ENCODE peak calls at places on chromosomes 6 and 20, in four cellular contexts. One of them, this sample, is unnamed. For H3K9me3, the result is how much of the 10 kb centered on the place peaks cover.

GRCh38 chr20:34516874-34517542 is 786 bp downstream of the DYNLRB1 start:
- DNase-seq in pancreas: no peak
- DNase-seq in CD8-positive, alpha-beta memory T cell: no peak
- DNase-seq in thyroid gland: no peak
- DNase-seq in this sample: no peak

GRCh38 chr20:44762466-44763140 is 16.9 kb downstream of the KCNK15 start:
- DNase-seq in pancreas: no peak
- DNase-seq in CD8-positive, alpha-beta memory T cell: no peak
- DNase-seq in thyroid gland: no peak
- DNase-seq in this sample: no peak

GRCh38 chr6:144659202-144659731 is 374.1 kb downstream of the UTRN start:
- DNase-seq in pancreas: no peak
- DNase-seq in CD8-positive, alpha-beta memory T cell: no peak
- DNase-seq in thyroid gland: peak
- DNase-seq in this sample: no peak

GRCh38 chr6:117605169-117605826 is 3.0 kb upstream of the GOPC start:
- DNase-seq in pancreas: peak
- DNase-seq in CD8-positive, alpha-beta memory T cell: peak
- DNase-seq in thyroid gland: peak
- DNase-seq in this sample: no peak

GRCh38 chr6:20946890-20947289 is 412.6 kb downstream of the CDKAL1 start:
- DNase-seq in pancreas: no peak
- DNase-seq in CD8-positive, alpha-beta memory T cell: no peak
- DNase-seq in thyroid gland: no peak
- DNase-seq in this sample: no peak

GRCh38 chr6:71258078-71258866 is 30.3 kb upstream of the OGFRL1 start:
- DNase-seq in pancreas: no peak
- DNase-seq in CD8-positive, alpha-beta memory T cell: no peak
- DNase-seq in thyroid gland: no peak
- DNase-seq in this sample: no peak

GRCh38 chr6:130119211-130119610 is 100.8 kb downstream of the L3MBTL3 start:
- DNase-seq in pancreas: no peak
- DNase-seq in CD8-positive, alpha-beta memory T cell: no peak
- DNase-seq in thyroid gland: no peak
- DNase-seq in this sample: no peak

GRCh38 chr6:1552296-1552761 is 57.4 kb upstream of the FOXC1 start:
- DNase-seq in pancreas: no peak
- DNase-seq in CD8-positive, alpha-beta memory T cell: no peak
- DNase-seq in thyroid gland: no peak
- DNase-seq in this sample: no peak

GRCh38 chr6:33314515-33314942 is 651 bp upstream of the TAPBP start:
- DNase-seq in pancreas: peak
- DNase-seq in CD8-positive, alpha-beta memory T cell: peak
- DNase-seq in thyroid gland: peak
- DNase-seq in this sample: peak

GRCh38 chr6:16700202-16700997 is 60.9 kb downstream of the ATXN1 start:
- DNase-seq in pancreas: no peak
- DNase-seq in CD8-positive, alpha-beta memory T cell: peak
- DNase-seq in thyroid gland: no peak
- DNase-seq in this sample: no peak

GRCh38 chr6:129312865-129313264 is 397.1 kb downstream of the ARHGAP18 start:
- DNase-seq in pancreas: no peak
- DNase-seq in CD8-positive, alpha-beta memory T cell: no peak
- DNase-seq in thyroid gland: peak
- DNase-seq in this sample: no peak

GRCh38 chr6:30260036-30260504 is 46.9 kb upstream of the TRIM26 start:
- DNase-seq in pancreas: no peak
- DNase-seq in CD8-positive, alpha-beta memory T cell: peak
- DNase-seq in thyroid gland: peak
- DNase-seq in this sample: no peak

GRCh38 chr20:44930517-44931168 is 20.8 kb downstream of the PABPC1L start:
- DNase-seq in pancreas: no peak
- DNase-seq in CD8-positive, alpha-beta memory T cell: no peak
- DNase-seq in thyroid gland: no peak
- DNase-seq in this sample: no peak

GRCh38 chr6:26032387-26033131 is 54.7 kb upstream of the HFE start:
- DNase-seq in pancreas: peak
- DNase-seq in CD8-positive, alpha-beta memory T cell: no peak
- DNase-seq in thyroid gland: no peak
- DNase-seq in this sample: no peak

GRCh38 chr20:62666736-62667529 is 24.6 kb downstream of the SLCO4A1 start:
- DNase-seq in pancreas: peak
- DNase-seq in CD8-positive, alpha-beta memory T cell: no peak
- DNase-seq in thyroid gland: peak
- DNase-seq in this sample: peak

GRCh38 chr6:48560408-48560807 is 449.4 kb upstream of the PTCHD4 start:
- DNase-seq in pancreas: no peak
- DNase-seq in CD8-positive, alpha-beta memory T cell: no peak
- DNase-seq in thyroid gland: no peak
- DNase-seq in this sample: no peak

GRCh38 chr6:157110620-157111019 is 212.7 kb downstream of the TMEM242 start:
- DNase-seq in pancreas: no peak
- DNase-seq in CD8-positive, alpha-beta memory T cell: no peak
- DNase-seq in thyroid gland: no peak
- DNase-seq in this sample: no peak

GRCh38 chr6:139473239-139473701 is 98.8 kb upstream of the CITED2 start:
- DNase-seq in pancreas: peak
- DNase-seq in CD8-positive, alpha-beta memory T cell: no peak
- DNase-seq in thyroid gland: peak
- DNase-seq in this sample: no peak

GRCh38 chr20:39778847-39779641 is 816.9 kb downstream of the DHX35 start:
- DNase-seq in pancreas: no peak
- DNase-seq in CD8-positive, alpha-beta memory T cell: no peak
- DNase-seq in thyroid gland: no peak
- DNase-seq in this sample: no peak

GRCh38 chr6:136014454-136015421 is 163.2 kb downstream of the PDE7B start:
- DNase-seq in pancreas: peak
- DNase-seq in CD8-positive, alpha-beta memory T cell: no peak
- DNase-seq in thyroid gland: no peak
- DNase-seq in this sample: no peak

GRCh38 chr20:33169176-33169794 is 1.3 kb downstream of the BPIFA2 start:
- DNase-seq in pancreas: no peak
- DNase-seq in CD8-positive, alpha-beta memory T cell: no peak
- DNase-seq in thyroid gland: no peak
- DNase-seq in this sample: no peak

GRCh38 chr20:16701296-16701695 is 28.5 kb upstream of the SNRPB2 start:
- DNase-seq in pancreas: no peak
- DNase-seq in CD8-positive, alpha-beta memory T cell: no peak
- DNase-seq in thyroid gland: peak
- DNase-seq in this sample: no peak

GRCh38 chr20:39394461-39394860 is 432.3 kb downstream of the DHX35 start:
- DNase-seq in pancreas: no peak
- DNase-seq in CD8-positive, alpha-beta memory T cell: no peak
- DNase-seq in thyroid gland: no peak
- DNase-seq in this sample: no peak

GRCh38 chr6:49548613-49549304 is 1.7 kb upstream of the C6orf141 start:
- DNase-seq in pancreas: no peak
- DNase-seq in CD8-positive, alpha-beta memory T cell: no peak
- DNase-seq in thyroid gland: no peak
- DNase-seq in this sample: no peak

GRCh38 chr20:15422966-15423365 is 1085.6 kb upstream of the FLRT3 start:
- DNase-seq in pancreas: no peak
- DNase-seq in CD8-positive, alpha-beta memory T cell: no peak
- DNase-seq in thyroid gland: no peak
- DNase-seq in this sample: no peak

DNA sequence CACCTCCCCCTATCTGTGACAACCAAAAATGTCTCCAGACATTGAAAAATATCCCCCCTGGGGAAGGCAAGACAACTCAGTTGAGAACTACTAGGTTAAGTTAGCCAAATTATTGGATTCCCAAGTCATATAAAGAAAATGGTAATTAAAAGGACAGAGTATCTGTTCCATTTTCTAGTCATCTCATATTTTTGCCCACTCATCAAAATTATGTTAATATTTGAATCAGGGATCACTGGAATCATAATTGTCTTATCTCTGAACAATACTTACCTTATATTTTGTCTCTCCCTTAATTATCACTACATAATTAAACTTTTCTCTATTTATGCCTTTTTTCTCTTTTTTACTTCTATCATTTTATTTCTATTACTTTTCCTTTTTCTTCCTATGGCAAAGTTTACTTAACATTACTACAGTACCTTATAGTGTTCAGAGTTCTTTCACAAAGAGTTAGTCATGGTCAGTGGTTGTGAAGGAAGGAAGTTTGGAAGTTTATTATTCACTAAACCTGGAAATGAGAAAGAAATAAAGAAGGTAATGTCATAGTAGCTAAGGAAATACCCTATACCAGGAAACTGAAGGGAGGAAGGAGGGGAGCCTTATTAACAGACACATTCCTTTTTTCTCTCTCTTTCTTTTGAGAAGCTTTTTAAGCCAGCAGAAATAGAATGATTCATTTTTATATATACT is 333.0 kb downstream of the COL12A1 start:
- DNase-seq in pancreas: no peak
- DNase-seq in CD8-positive, alpha-beta memory T cell: no peak
- DNase-seq in thyroid gland: no peak
- DNase-seq in this sample: no peak
- H3K9me3 ChIP-seq in pancreas: under half
- H3K9me3 ChIP-seq in CD8-positive, alpha-beta memory T cell: under half
- H3K9me3 ChIP-seq in thyroid gland: under half
- H3K9me3 ChIP-seq in this sample: under half

GRCh38 chr20:29878281-29878741 is 1379.2 kb upstream of the DEFB115 start:
- DNase-seq in pancreas: no peak
- DNase-seq in CD8-positive, alpha-beta memory T cell: peak
- DNase-seq in thyroid gland: no peak
- DNase-seq in this sample: peak
- H3K9me3 ChIP-seq in pancreas: under half
- H3K9me3 ChIP-seq in CD8-positive, alpha-beta memory T cell: under half
- H3K9me3 ChIP-seq in thyroid gland: under half
- H3K9me3 ChIP-seq in this sample: under half

GRCh38 chr6:168196385-168196860 is 117.4 kb upstream of the FRMD1 start:
- DNase-seq in pancreas: peak
- DNase-seq in CD8-positive, alpha-beta memory T cell: no peak
- DNase-seq in thyroid gland: peak
- DNase-seq in this sample: peak

GRCh38 chr6:168196881-168197635 is 118.0 kb upstream of the FRMD1 start:
- DNase-seq in pancreas: peak
- DNase-seq in CD8-positive, alpha-beta memory T cell: no peak
- DNase-seq in thyroid gland: no peak
- DNase-seq in this sample: no peak

GRCh38 chr6:168194732-168195565 is 115.9 kb upstream of the FRMD1 start:
- DNase-seq in pancreas: peak
- DNase-seq in CD8-positive, alpha-beta memory T cell: no peak
- DNase-seq in thyroid gland: no peak
- DNase-seq in this sample: peak

GRCh38 chr6:168193816-168194701 is 115.0 kb upstream of the FRMD1 start:
- DNase-seq in pancreas: no peak
- DNase-seq in CD8-positive, alpha-beta memory T cell: no peak
- DNase-seq in thyroid gland: no peak
- DNase-seq in this sample: peak

DNA sequence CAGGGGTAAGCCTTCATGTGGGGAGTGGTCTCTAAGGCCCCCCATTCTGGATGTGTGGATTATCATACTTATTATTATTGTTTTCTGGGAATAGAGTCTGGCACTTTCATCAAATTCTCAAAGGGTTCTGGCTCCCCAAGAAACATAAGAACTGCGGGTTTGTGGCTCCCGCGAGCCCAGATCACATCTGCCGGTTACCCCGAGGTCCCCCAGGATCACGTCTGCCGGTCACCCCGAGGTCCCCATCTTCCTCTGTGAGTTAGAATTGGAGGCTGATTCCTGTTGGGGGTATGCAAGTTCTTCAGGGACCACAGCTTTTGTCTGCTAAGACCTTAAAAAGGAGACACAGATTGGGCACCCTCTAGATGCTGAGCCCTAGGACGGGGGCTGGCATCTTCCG is 116.7 kb upstream of the FRMD1 start:
- DNase-seq in pancreas: peak
- DNase-seq in CD8-positive, alpha-beta memory T cell: no peak
- DNase-seq in thyroid gland: no peak
- DNase-seq in this sample: peak
- H3K9me3 ChIP-seq in pancreas: under half
- H3K9me3 ChIP-seq in CD8-positive, alpha-beta memory T cell: under half
- H3K9me3 ChIP-seq in thyroid gland: under half
- H3K9me3 ChIP-seq in this sample: under half

DNA sequence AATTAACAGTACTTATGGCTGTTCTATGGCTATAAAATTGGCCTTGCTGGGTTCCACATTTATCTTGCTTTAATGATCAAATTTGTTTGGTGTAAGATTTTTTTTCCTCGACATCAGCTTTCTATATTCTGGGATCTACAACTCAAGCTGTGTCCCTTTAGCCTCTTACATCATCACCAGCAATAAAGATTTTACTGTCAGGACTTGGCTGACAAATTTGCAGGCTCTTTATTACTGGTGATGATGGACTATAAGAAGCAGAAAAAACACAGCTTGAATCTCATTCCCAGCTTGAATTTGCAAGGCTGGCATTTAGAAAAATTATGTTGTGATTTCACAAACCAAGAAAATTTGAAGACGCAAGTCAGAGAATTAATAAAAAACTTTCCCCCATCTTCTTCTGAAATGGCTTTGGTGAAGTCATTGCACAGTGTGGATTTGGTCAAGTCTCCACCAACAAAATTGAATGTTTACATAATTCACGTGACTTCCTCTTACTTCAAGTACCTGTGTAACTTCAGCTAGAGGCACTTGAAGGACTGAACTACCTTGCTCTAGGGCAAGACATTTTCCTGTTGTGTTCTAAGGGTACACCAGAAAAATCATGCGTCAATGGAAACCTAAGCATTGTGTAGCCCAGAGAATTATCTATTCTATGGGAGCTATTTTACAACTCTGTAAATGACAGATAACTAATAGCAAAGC is 175.0 kb downstream of the CBLN4 start:
- DNase-seq in pancreas: no peak
- DNase-seq in CD8-positive, alpha-beta memory T cell: no peak
- DNase-seq in thyroid gland: no peak
- DNase-seq in this sample: no peak
- H3K9me3 ChIP-seq in pancreas: under half
- H3K9me3 ChIP-seq in CD8-positive, alpha-beta memory T cell: under half
- H3K9me3 ChIP-seq in thyroid gland: under half
- H3K9me3 ChIP-seq in this sample: under half

DNA sequence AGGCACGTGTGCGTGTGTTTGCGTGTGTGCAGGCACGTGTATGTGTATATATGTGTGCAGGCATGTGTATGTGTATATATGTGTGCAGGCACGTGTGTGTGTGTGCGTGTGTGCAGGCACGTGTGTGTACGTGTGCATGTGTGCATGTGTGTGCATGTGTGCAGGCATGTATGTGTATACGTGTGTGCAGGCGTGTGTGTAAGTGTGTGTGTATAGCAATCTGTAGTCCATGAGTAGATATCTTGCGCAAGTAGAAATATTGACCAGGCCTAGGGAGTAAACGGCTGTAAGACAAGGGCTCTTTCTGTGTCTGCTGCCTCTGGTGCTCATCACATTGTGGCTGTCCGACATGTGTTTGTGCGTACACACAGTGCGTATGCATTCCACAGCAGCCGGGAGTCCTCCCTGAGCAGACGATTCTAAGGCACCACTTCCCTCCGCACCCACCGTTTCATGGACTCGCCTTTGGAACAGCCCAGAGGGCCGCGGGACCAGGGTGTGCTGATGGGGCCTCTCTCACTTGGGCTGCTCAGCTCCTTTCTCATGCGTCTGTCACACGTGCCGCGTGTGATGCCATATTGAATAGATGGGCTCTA is 167.6 kb downstream of the ERMARD start:
- DNase-seq in pancreas: no peak
- DNase-seq in CD8-positive, alpha-beta memory T cell: no peak
- DNase-seq in thyroid gland: no peak
- DNase-seq in this sample: peak
- H3K9me3 ChIP-seq in pancreas: under half
- H3K9me3 ChIP-seq in CD8-positive, alpha-beta memory T cell: under half
- H3K9me3 ChIP-seq in thyroid gland: under half
- H3K9me3 ChIP-seq in this sample: under half

GRCh38 chr20:49283176-49283702 is 5.4 kb upstream of the ZNFX1 start:
- DNase-seq in pancreas: no peak
- DNase-seq in CD8-positive, alpha-beta memory T cell: no peak
- DNase-seq in thyroid gland: no peak
- DNase-seq in this sample: no peak
- H3K9me3 ChIP-seq in pancreas: under half
- H3K9me3 ChIP-seq in CD8-positive, alpha-beta memory T cell: half or more
- H3K9me3 ChIP-seq in thyroid gland: under half
- H3K9me3 ChIP-seq in this sample: under half

This sample was measured in Peyer's patch.